ENCODE peak calls at places on chromosomes 13 and 19, in six cellular contexts. One of them, this sample, is unnamed.

GRCh38 chr13:51287758-51288157 is 51.7 kb upstream of the SERPINE3 start:
- DNase-seq in hepatocyte: no peak
- DNase-seq in GM23248: no peak
- DNase-seq in LNCaP clone FGC: no peak
- DNase-seq in SK-N-MC: no peak
- DNase-seq in heart left ventricle: no peak
- DNase-seq in this sample: no peak

GRCh38 chr19:49340865-49341718 is 5.9 kb downstream of the CD37 start:
- DNase-seq in hepatocyte: no peak
- DNase-seq in GM23248: no peak
- DNase-seq in LNCaP clone FGC: no peak
- DNase-seq in SK-N-MC: no peak
- DNase-seq in heart left ventricle: no peak
- DNase-seq in this sample: no peak

GRCh38 chr19:29587518-29587986 is 18.5 kb upstream of the POP4 start:
- DNase-seq in hepatocyte: no peak
- DNase-seq in GM23248: peak
- DNase-seq in LNCaP clone FGC: no peak
- DNase-seq in SK-N-MC: no peak
- DNase-seq in heart left ventricle: no peak
- DNase-seq in this sample: no peak

GRCh38 chr19:30020189-30020588 is 78.2 kb downstream of the URI1 start:
- DNase-seq in hepatocyte: no peak
- DNase-seq in GM23248: no peak
- DNase-seq in LNCaP clone FGC: no peak
- DNase-seq in SK-N-MC: no peak
- DNase-seq in heart left ventricle: no peak
- DNase-seq in this sample: no peak

GRCh38 chr19:19820774-19821315 is 705 bp downstream of the ZNF506 start:
- DNase-seq in hepatocyte: no peak
- DNase-seq in GM23248: peak
- DNase-seq in LNCaP clone FGC: no peak
- DNase-seq in SK-N-MC: no peak
- DNase-seq in heart left ventricle: no peak
- DNase-seq in this sample: no peak

GRCh38 chr19:18280247-18281081 is 958 bp downstream of the JUND start:
- DNase-seq in hepatocyte: peak
- DNase-seq in GM23248: peak
- DNase-seq in LNCaP clone FGC: no peak
- DNase-seq in SK-N-MC: no peak
- DNase-seq in heart left ventricle: peak
- DNase-seq in this sample: no peak

GRCh38 chr19:1270854-1271527 is 1.9 kb downstream of the CIRBP start:
- DNase-seq in hepatocyte: no peak
- DNase-seq in GM23248: no peak
- DNase-seq in LNCaP clone FGC: no peak
- DNase-seq in SK-N-MC: no peak
- DNase-seq in heart left ventricle: no peak
- DNase-seq in this sample: no peak

GRCh38 chr13:32811297-32811800 is 204.9 kb upstream of the KL start:
- DNase-seq in hepatocyte: peak
- DNase-seq in GM23248: peak
- DNase-seq in LNCaP clone FGC: peak
- DNase-seq in SK-N-MC: peak
- DNase-seq in heart left ventricle: no peak
- DNase-seq in this sample: no peak

GRCh38 chr19:18712981-18713380 is 29.5 kb downstream of the CRTC1 start:
- DNase-seq in hepatocyte: peak
- DNase-seq in GM23248: no peak
- DNase-seq in LNCaP clone FGC: no peak
- DNase-seq in SK-N-MC: no peak
- DNase-seq in heart left ventricle: no peak
- DNase-seq in this sample: no peak

GRCh38 chr13:111184685-111185401 is 69.7 kb downstream of the ARHGEF7 start:
- DNase-seq in hepatocyte: no peak
- DNase-seq in GM23248: no peak
- DNase-seq in LNCaP clone FGC: no peak
- DNase-seq in SK-N-MC: no peak
- DNase-seq in heart left ventricle: peak
- DNase-seq in this sample: no peak

GRCh38 chr19:2266183-2266993 is 10.2 kb upstream of the JSRP1 start:
- DNase-seq in hepatocyte: no peak
- DNase-seq in GM23248: peak
- DNase-seq in LNCaP clone FGC: no peak
- DNase-seq in SK-N-MC: no peak
- DNase-seq in heart left ventricle: peak
- DNase-seq in this sample: no peak

GRCh38 chr13:45747071-45747470 is 45.0 kb downstream of the CBY2 start:
- DNase-seq in hepatocyte: no peak
- DNase-seq in GM23248: no peak
- DNase-seq in LNCaP clone FGC: no peak
- DNase-seq in SK-N-MC: no peak
- DNase-seq in heart left ventricle: no peak
- DNase-seq in this sample: no peak

GRCh38 chr13:76879211-76879875 is 6.9 kb downstream of the KCTD12 start:
- DNase-seq in hepatocyte: peak
- DNase-seq in GM23248: peak
- DNase-seq in LNCaP clone FGC: no peak
- DNase-seq in SK-N-MC: no peak
- DNase-seq in heart left ventricle: peak
- DNase-seq in this sample: no peak

GRCh38 chr13:50209646-50210045 is 194.4 kb downstream of the KCNRG start:
- DNase-seq in hepatocyte: no peak
- DNase-seq in GM23248: no peak
- DNase-seq in LNCaP clone FGC: no peak
- DNase-seq in SK-N-MC: no peak
- DNase-seq in heart left ventricle: no peak
- DNase-seq in this sample: no peak

GRCh38 chr19:47540748-47541147 is 25.9 kb upstream of the NAPA start:
- DNase-seq in hepatocyte: no peak
- DNase-seq in GM23248: peak
- DNase-seq in LNCaP clone FGC: no peak
- DNase-seq in SK-N-MC: no peak
- DNase-seq in heart left ventricle: no peak
- DNase-seq in this sample: no peak

GRCh38 chr19:12792048-12792852 is 964 bp downstream of the JUNB start:
- DNase-seq in hepatocyte: peak
- DNase-seq in GM23248: peak
- DNase-seq in LNCaP clone FGC: peak
- DNase-seq in SK-N-MC: no peak
- DNase-seq in heart left ventricle: peak
- DNase-seq in this sample: no peak

GRCh38 chr13:50309200-50309848 is 294.1 kb downstream of the KCNRG start:
- DNase-seq in hepatocyte: no peak
- DNase-seq in GM23248: no peak
- DNase-seq in LNCaP clone FGC: no peak
- DNase-seq in SK-N-MC: peak
- DNase-seq in heart left ventricle: no peak
- DNase-seq in this sample: no peak

GRCh38 chr13:71613347-71613746 is 253.7 kb downstream of the DACH1 start:
- DNase-seq in hepatocyte: no peak
- DNase-seq in GM23248: no peak
- DNase-seq in LNCaP clone FGC: no peak
- DNase-seq in SK-N-MC: no peak
- DNase-seq in heart left ventricle: no peak
- DNase-seq in this sample: no peak

GRCh38 chr19:11018179-11018578 is 57.3 kb downstream of the SMARCA4 start:
- DNase-seq in hepatocyte: peak
- DNase-seq in GM23248: peak
- DNase-seq in LNCaP clone FGC: no peak
- DNase-seq in SK-N-MC: no peak
- DNase-seq in heart left ventricle: no peak
- DNase-seq in this sample: no peak

GRCh38 chr19:49786432-49786831 is 19.6 kb downstream of the AP2A1 start:
- DNase-seq in hepatocyte: no peak
- DNase-seq in GM23248: peak
- DNase-seq in LNCaP clone FGC: no peak
- DNase-seq in SK-N-MC: no peak
- DNase-seq in heart left ventricle: no peak
- DNase-seq in this sample: no peak

GRCh38 chr19:5336195-5336965 is 4.2 kb downstream of the PTPRS start:
- DNase-seq in hepatocyte: no peak
- DNase-seq in GM23248: no peak
- DNase-seq in LNCaP clone FGC: no peak
- DNase-seq in SK-N-MC: no peak
- DNase-seq in heart left ventricle: no peak
- DNase-seq in this sample: no peak

GRCh38 chr19:16068696-16069259 is 7.5 kb upstream of the TPM4 start:
- DNase-seq in hepatocyte: no peak
- DNase-seq in GM23248: no peak
- DNase-seq in LNCaP clone FGC: no peak
- DNase-seq in SK-N-MC: no peak
- DNase-seq in heart left ventricle: no peak
- DNase-seq in this sample: no peak

GRCh38 chr19:13118424-13119193 is 545 bp downstream of the NACC1 start:
- DNase-seq in hepatocyte: peak
- DNase-seq in GM23248: peak
- DNase-seq in LNCaP clone FGC: no peak
- DNase-seq in SK-N-MC: no peak
- DNase-seq in heart left ventricle: peak
- DNase-seq in this sample: peak

GRCh38 chr13:61695147-61695546 is 279.5 kb upstream of the PCDH20 start:
- DNase-seq in hepatocyte: no peak
- DNase-seq in GM23248: no peak
- DNase-seq in LNCaP clone FGC: no peak
- DNase-seq in SK-N-MC: no peak
- DNase-seq in heart left ventricle: no peak
- DNase-seq in this sample: no peak

GRCh38 chr19:49441210-49441959 is at the start of gene SLC17A7:
- DNase-seq in hepatocyte: peak
- DNase-seq in GM23248: peak
- DNase-seq in LNCaP clone FGC: no peak
- DNase-seq in SK-N-MC: no peak
- DNase-seq in heart left ventricle: peak
- DNase-seq in this sample: no peak

GRCh38 chr13:110323172-110323851 is 16.2 kb downstream of the COL4A2 start:
- DNase-seq in hepatocyte: no peak
- DNase-seq in GM23248: peak
- DNase-seq in LNCaP clone FGC: no peak
- DNase-seq in SK-N-MC: no peak
- DNase-seq in heart left ventricle: no peak
- DNase-seq in this sample: no peak

GRCh38 chr13:37715606-37716015 is 117.0 kb upstream of the POSTN start:
- DNase-seq in hepatocyte: no peak
- DNase-seq in GM23248: peak
- DNase-seq in LNCaP clone FGC: no peak
- DNase-seq in SK-N-MC: no peak
- DNase-seq in heart left ventricle: no peak
- DNase-seq in this sample: no peak